ENCODE peak calls at places on chromosomes 1 and 21, in ten cellular contexts. H, K, Q, U, V, J, E, B, A and Y are unnamed samples.

GRCh38 chr1:154840557-154841176 is 29.4 kb downstream of the KCNN3 start:
- DNase-seq in J (peak; percentile 17), K (no peak), B (peak; percentile 44), Q (no peak), A (no peak), E (no peak), V (no peak), U (no peak), H (no peak), Y (no peak)

GRCh38 chr1:117843791-117844190 is 85.6 kb downstream of the GDAP2 start:
- DNase-seq in K (no peak), B (no peak), E (no peak), U (no peak), A (no peak), Q (no peak), H (no peak), J (peak; percentile 58), V (no peak), Y (no peak)

GRCh38 chr1:151485685-151486255 is 25.4 kb upstream of the CGN start:
- DNase-seq in E (no peak), Q (no peak), V (no peak), H (no peak), B (no peak), J (no peak), K (no peak), A (no peak), U (no peak), Y (no peak)

GRCh38 chr1:231160851-231161710 is 777 bp upstream of the TRIM67 start:
- DNase-seq in E (peak; percentile 65), V (no peak), K (no peak), A (no peak), U (no peak), B (peak; percentile 22), J (no peak), Q (no peak), H (no peak), Y (no peak)

GRCh38 chr1:170355267-170355801 is 176.6 kb upstream of the GORAB start:
- DNase-seq in V (peak; percentile 12), H (no peak), E (no peak), J (no peak), U (no peak), Q (no peak), K (no peak), B (no peak), A (no peak), Y (no peak)

GRCh38 chr1:10794724-10795304 is 1.6 kb downstream of the CASZ1 start:
- DNase-seq in H (no peak), B (peak; percentile 18), E (no peak), A (no peak), J (no peak), Q (no peak), U (no peak), K (no peak), V (no peak), Y (no peak)

GRCh38 chr1:206145771-206146290 is 28.6 kb upstream of the AVPR1B start:
- DNase-seq in B (no peak), H (no peak), J (no peak), V (no peak), K (no peak), Q (no peak), U (no peak), E (no peak), A (no peak), Y (no peak)

GRCh38 chr1:27672750-27673112 is 739 bp upstream of the IFI6 start:
- DNase-seq in A (no peak), Q (no peak), K (no peak), H (no peak), J (peak; percentile 33), E (no peak), V (no peak), U (no peak), B (no peak), Y (no peak)

GRCh38 chr21:30216041-30216723 is at the start of gene CLDN8:
- DNase-seq in U (no peak), K (no peak), A (no peak), V (no peak), H (no peak), J (no peak), Q (no peak), E (no peak), B (no peak), Y (no peak)